ENCODE peak calls at places on chromosomes 5 and 9, in nine cellular contexts. Q is neural progenitor cell; F is aorta; A is heart right ventricle; E is Peyer's patch; M is CD8-positive, alpha-beta T cell; K is ascending aorta; W is fibroblast of lung; H is breast epithelium. X is an unnamed sample. For H3K4me1, the result is how much of the 10 kb centered on the place peaks cover.

GRCh38 chr5:20974423-20974822 is 986.4 kb upstream of the CDH18 start:
- DNase-seq in Q (no peak), F (no peak), A (no peak), E (no peak), M (no peak), K (no peak), W (peak), H (no peak), X (no peak)

GRCh38 chr5:137496919-137497318 is 2.2 kb downstream of the SPOCK1 start:
- DNase-seq in Q (no peak), F (no peak), A (no peak), E (no peak), M (no peak), K (no peak), W (no peak), H (no peak), X (no peak)

GRCh38 chr5:77623341-77623740 is 15.2 kb downstream of the OTP start:
- DNase-seq in Q (no peak), F (no peak), A (no peak), E (no peak), M (no peak), K (no peak), W (no peak), H (no peak), X (no peak)

GRCh38 chr9:123368023-123368422 is 12.0 kb downstream of the CRB2 start:
- DNase-seq in Q (no peak), F (no peak), A (no peak), E (no peak), M (no peak), K (no peak), W (no peak), H (no peak), X (no peak)

GRCh38 chr9:95874989-95875304 is 544 bp upstream of the ERCC6L2 start:
- DNase-seq in Q (peak), F (peak), A (peak), E (peak), M (peak), K (peak), W (no peak), H (peak), X (peak)

GRCh38 chr5:83955916-83956315 is 235.3 kb upstream of the HAPLN1 start:
- DNase-seq in Q (no peak), F (no peak), A (no peak), E (no peak), M (no peak), K (no peak), W (peak), H (no peak), X (no peak)

GRCh38 chr9:102832814-102833213 is 162.3 kb upstream of the CYLC2 start:
- DNase-seq in Q (no peak), F (no peak), A (no peak), E (no peak), M (no peak), K (no peak), W (no peak), H (no peak), X (no peak)

GRCh38 chr9:75692309-75692708 is 198.2 kb upstream of the PCSK5 start:
- DNase-seq in Q (no peak), F (no peak), A (no peak), E (no peak), M (no peak), K (no peak), W (no peak), H (no peak), X (no peak)

GRCh38 chr5:139061856-139062255 is 136.3 kb downstream of the SIL1 start:
- DNase-seq in Q (peak), F (no peak), A (no peak), E (no peak), M (no peak), K (no peak), W (peak), H (no peak), X (no peak)

GRCh38 chr5:28369418-28369817 is 1331.0 kb upstream of the CDH9 start:
- DNase-seq in Q (no peak), F (no peak), A (no peak), E (no peak), M (no peak), K (no peak), W (no peak), H (no peak), X (no peak)

GRCh38 chr5:176619569-176620332 is 9.8 kb upstream of the GPRIN1 start:
- DNase-seq in Q (no peak), F (no peak), A (no peak), E (no peak), M (no peak), K (no peak), W (no peak), H (no peak), X (no peak)

GRCh38 chr5:10106806-10107205 is 142.9 kb downstream of the ATPSCKMT start:
- DNase-seq in Q (no peak), F (no peak), A (no peak), E (no peak), M (no peak), K (no peak), W (no peak), H (no peak), X (no peak)

GRCh38 chr5:176653401-176653800 is 6.1 kb downstream of the TSPAN17 start:
- DNase-seq in Q (no peak), F (no peak), A (no peak), E (no peak), M (no peak), K (no peak), W (peak), H (no peak), X (no peak)

GRCh38 chr9:3963266-3964019 is 336.4 kb downstream of the GLIS3 start:
- DNase-seq in Q (no peak), F (peak), A (no peak), E (no peak), M (no peak), K (no peak), W (peak), H (no peak), X (no peak)

GRCh38 chr9:34479316-34479865 is 20.8 kb downstream of the DNAI1 start:
- DNase-seq in Q (peak), F (no peak), A (no peak), E (no peak), M (no peak), K (no peak), W (no peak), H (no peak), X (no peak)

GRCh38 chr5:68424799-68425537 is 209.4 kb downstream of the PIK3R1 start:
- DNase-seq in Q (no peak), F (no peak), A (no peak), E (no peak), M (no peak), K (no peak), W (peak), H (no peak), X (peak)

GRCh38 chr5:66134407-66134843 is 9.7 kb upstream of the SREK1 start:
- DNase-seq in Q (no peak), F (no peak), A (no peak), E (no peak), M (no peak), K (no peak), W (peak), H (no peak), X (no peak)

GRCh38 chr9:92943062-92943616 is 4.2 kb upstream of the FGD3 start:
- DNase-seq in Q (no peak), F (no peak), A (no peak), E (no peak), M (no peak), K (no peak), W (no peak), H (peak), X (no peak)

GRCh38 chr9:7542648-7543165 is 256.9 kb downstream of the DMAC1 start:
- DNase-seq in Q (peak), F (no peak), A (no peak), E (no peak), M (no peak), K (no peak), W (no peak), H (no peak), X (no peak)

GRCh38 chr9:131423171-131423581 is 29.3 kb downstream of the PRRC2B start:
- DNase-seq in Q (peak), F (peak), A (peak), E (peak), M (no peak), K (peak), W (peak), H (peak), X (no peak)

GRCh38 chr5:153517105-153517700 is 26.7 kb downstream of the GRIA1 start:
- DNase-seq in Q (peak), F (no peak), A (no peak), E (no peak), M (no peak), K (no peak), W (no peak), H (no peak), X (no peak)

GRCh38 chr9:93659044-93659836 is 82.9 kb downstream of the PHF2 start:
- DNase-seq in Q (no peak), F (peak), A (peak), E (peak), M (no peak), K (no peak), W (no peak), H (peak), X (no peak)

GRCh38 chr9:91500509-91501011 is 76.9 kb upstream of the NFIL3 start:
- DNase-seq in Q (no peak), F (peak), A (no peak), E (no peak), M (no peak), K (no peak), W (peak), H (no peak), X (no peak)

GRCh38 chr5:115186794-115187193 is 17.1 kb upstream of the TRIM36 start:
- DNase-seq in Q (no peak), F (no peak), A (no peak), E (peak), M (no peak), K (no peak), W (no peak), H (no peak), X (no peak)

GRCh38 chr9:131977074-131977838 is 102.4 kb downstream of the MED27 start:
- DNase-seq in Q (no peak), F (no peak), A (no peak), E (no peak), M (no peak), K (no peak), W (no peak), H (no peak), X (no peak)

GRCh38 chr9:76431601-76432000 is 27.4 kb upstream of the GCNT1 start:
- DNase-seq in Q (peak), F (no peak), A (no peak), E (no peak), M (no peak), K (no peak), W (no peak), H (no peak), X (no peak)

GRCh38 chr5:92568522-92568921 is 1012.5 kb downstream of the NR2F1-AS1 start:
- DNase-seq in Q (no peak), F (no peak), A (no peak), E (no peak), M (no peak), K (no peak), W (no peak), H (no peak), X (no peak)

GRCh38 chr9:13149454-13149853 is 130.0 kb downstream of the MPDZ start:
- DNase-seq in Q (no peak), F (no peak), A (peak), E (no peak), M (no peak), K (no peak), W (no peak), H (no peak), X (no peak)

GRCh38 chr5:128966375-128966774 is 1.1 kb downstream of the SLC27A6 start:
- DNase-seq in Q (no peak), F (no peak), A (no peak), E (no peak), M (no peak), K (no peak), W (no peak), H (no peak), X (no peak)

GRCh38 chr5:150585781-150586461 is 54.5 kb upstream of the SYNPO start:
- DNase-seq in Q (no peak), F (peak), A (no peak), E (peak), M (no peak), K (no peak), W (no peak), H (no peak), X (no peak)

GRCh38 chr9:131738838-131739191 is 1.1 kb downstream of the RAPGEF1 start:
- DNase-seq in Q (peak), F (no peak), A (no peak), E (peak), M (no peak), K (no peak), W (no peak), H (no peak), X (no peak)

GRCh38 chr5:23727271-23727670 is 219.9 kb downstream of the PRDM9 start:
- DNase-seq in Q (no peak), F (no peak), A (no peak), E (no peak), M (no peak), K (no peak), W (no peak), H (no peak), X (no peak)

GRCh38 chr5:41418220-41419031 is 92.0 kb downstream of the PLCXD3 start:
- DNase-seq in Q (peak), F (no peak), A (no peak), E (no peak), M (no peak), K (no peak), W (peak), H (no peak), X (no peak)

GRCh38 chr5:77630246-77631165 is 8.0 kb downstream of the OTP start:
- DNase-seq in Q (peak), F (no peak), A (peak), E (peak), M (no peak), K (no peak), W (peak), H (no peak), X (peak)

GRCh38 chr9:82127993-82128710 is 139.6 kb downstream of the SPATA31D1 start:
- DNase-seq in Q (no peak), F (no peak), A (no peak), E (no peak), M (no peak), K (no peak), W (no peak), H (no peak), X (no peak)

GRCh38 chr5:64140018-64140417 is 25.6 kb upstream of the RNF180 start:
- DNase-seq in Q (no peak), F (no peak), A (no peak), E (no peak), M (no peak), K (no peak), W (no peak), H (no peak), X (no peak)

GRCh38 chr5:170336065-170336464 is 38.5 kb upstream of the LCP2 start:
- DNase-seq in Q (no peak), F (no peak), A (no peak), E (no peak), M (no peak), K (no peak), W (no peak), H (no peak), X (no peak)

GRCh38 chr5:170333161-170333909 is 35.8 kb upstream of the LCP2 start:
- DNase-seq in Q (peak), F (peak), A (no peak), E (peak), M (no peak), K (peak), W (no peak), H (no peak), X (peak)

GRCh38 chr5:170329524-170329923 is 31.9 kb upstream of the LCP2 start:
- DNase-seq in Q (no peak), F (no peak), A (no peak), E (no peak), M (no peak), K (no peak), W (no peak), H (no peak), X (no peak)

GRCh38 chr5:170330568-170331054 is 33.0 kb upstream of the LCP2 start:
- DNase-seq in Q (no peak), F (peak), A (no peak), E (no peak), M (no peak), K (no peak), W (no peak), H (no peak), X (no peak)

DNA sequence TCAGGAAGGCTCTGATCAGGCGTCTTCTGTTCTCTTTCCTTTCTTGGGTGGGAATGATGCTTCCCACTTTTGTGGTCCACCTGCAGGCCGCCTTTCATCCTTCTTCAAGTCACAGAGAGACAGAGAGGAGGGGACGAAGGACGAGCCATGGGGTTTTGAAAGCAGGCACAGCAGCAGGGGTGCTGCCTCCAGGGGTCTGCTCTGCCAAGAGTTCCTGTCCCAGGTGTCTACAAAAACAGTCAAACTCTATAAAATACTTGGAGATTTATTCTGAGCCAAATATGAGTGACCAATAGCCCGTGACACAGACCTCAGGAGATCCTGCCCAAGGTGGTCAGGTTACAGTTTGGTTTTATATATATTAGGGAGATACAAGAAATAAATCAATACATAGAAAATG is 34.5 kb upstream of the LCP2 start:
- DNase-seq in Q (no peak), F (no peak), A (no peak), E (no peak), M (no peak), K (no peak), W (no peak), H (no peak), X (peak)
- H3K4me1 ChIP-seq in Q (under half), F (under half), A (under half), E (under half), M (half or more), K (under half), W (under half), H (under half), X (half or more)

GRCh38 chr9:114366334-114367128 is 21.3 kb downstream of the AKNA start:
- DNase-seq in Q (no peak), F (no peak), A (no peak), E (no peak), M (no peak), K (no peak), W (peak), H (no peak), X (peak)
- H3K4me1 ChIP-seq in Q (under half), F (under half), A (under half), E (half or more), M (half or more), K (under half), W (under half), H (under half), X (half or more)

DNA sequence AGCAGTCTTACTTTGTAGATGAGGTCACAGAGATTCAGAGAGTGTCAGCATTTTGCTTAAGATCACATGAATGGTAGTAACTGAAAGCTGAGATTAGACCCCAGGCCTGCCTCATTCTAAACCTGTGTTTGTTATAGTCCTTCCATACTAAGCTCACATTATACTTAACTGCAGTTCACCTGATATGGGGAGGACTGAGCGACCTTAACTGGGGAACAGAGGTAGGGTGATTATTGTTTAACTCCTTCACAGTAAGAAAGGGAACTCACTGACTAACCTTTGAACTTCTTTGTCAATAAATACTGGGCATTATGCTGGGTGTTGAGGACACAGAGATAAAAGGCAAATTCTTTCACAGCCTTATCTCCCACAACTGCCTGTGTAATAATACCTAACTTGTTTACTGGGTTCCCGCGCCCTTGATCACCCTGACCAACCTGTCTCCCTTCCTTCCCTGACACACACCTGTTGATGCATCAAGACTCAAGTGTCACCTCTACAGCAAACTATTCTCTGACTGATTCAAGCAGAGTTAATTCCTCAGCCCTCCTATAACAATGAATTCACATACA is 27.2 kb downstream of the DEPDC1B start:
- DNase-seq in Q (no peak), F (no peak), A (no peak), E (peak), M (no peak), K (no peak), W (no peak), H (no peak), X (no peak)
- H3K4me1 ChIP-seq in Q (under half), F (under half), A (under half), E (under half), M (under half), K (under half), W (under half), H (under half), X (under half)

DNA sequence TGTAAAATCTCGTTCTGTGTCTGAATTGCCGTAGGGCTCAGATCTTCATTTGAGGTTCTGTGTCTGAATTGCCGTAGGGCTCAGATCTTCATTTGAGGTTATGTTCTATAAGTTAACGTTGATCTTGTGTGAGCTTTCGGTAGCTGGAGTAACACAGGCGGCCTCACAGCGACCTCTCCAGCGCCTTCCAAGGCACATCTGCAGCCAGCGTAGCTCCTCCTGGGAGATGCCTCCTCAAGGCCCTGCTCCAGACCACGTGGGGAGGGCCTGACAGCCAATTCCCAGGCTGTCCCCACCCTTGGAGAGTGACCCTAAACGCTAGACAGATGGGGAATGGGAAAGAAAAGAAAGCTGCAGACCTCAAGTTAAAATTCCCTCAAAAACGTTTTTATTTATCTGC is 8.7 kb upstream of the AHRR start:
- DNase-seq in Q (no peak), F (no peak), A (peak), E (no peak), M (no peak), K (no peak), W (no peak), H (no peak), X (no peak)
- H3K4me1 ChIP-seq in Q (under half), F (under half), A (under half), E (under half), M (under half), K (under half), W (under half), H (under half), X (under half)

DNA sequence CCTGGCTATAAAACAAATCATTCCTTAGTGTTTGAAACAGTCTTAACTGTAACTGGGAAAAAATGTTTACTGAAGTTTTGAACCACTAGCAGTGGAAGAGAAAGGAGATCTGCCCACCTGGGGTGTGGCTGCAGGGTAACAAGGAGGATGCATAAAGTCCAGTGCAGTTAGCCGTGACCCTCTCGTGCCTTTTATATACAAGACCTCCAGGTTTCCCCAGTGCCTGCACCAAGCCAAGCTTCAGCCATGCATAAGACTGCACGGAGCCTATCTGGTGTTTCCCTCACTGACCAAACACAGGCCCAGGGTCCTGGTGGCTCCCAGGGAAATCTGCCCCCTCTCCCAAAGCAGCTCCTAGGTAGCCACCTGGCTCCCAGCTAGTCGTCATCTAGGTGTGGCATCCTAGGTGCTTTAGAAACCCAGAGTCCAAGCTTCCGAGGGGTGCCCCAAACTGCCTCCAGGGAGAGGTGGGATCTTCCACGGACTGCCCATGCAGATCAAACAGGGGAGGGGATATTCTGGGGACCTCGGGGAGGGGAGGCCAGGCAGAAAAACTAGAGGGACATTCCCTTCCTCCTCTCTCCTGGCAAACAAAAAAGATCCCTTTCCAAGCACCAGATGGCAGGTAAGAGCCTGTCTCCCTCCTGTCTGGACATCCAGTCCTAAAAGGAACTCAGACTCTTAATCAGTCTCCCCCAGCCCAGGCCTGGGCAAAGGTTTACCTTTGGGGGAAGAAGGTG is 2.7 kb downstream of the SHB start:
- DNase-seq in Q (peak), F (no peak), A (no peak), E (no peak), M (no peak), K (no peak), W (no peak), H (no peak), X (no peak)
- H3K4me1 ChIP-seq in Q (under half), F (under half), A (under half), E (under half), M (under half), K (under half), W (under half), H (under half), X (under half)

X was measured in CD4-positive, alpha-beta memory T cell.